ENCODE peak calls at places on chromosomes 7 and 10, in five cellular contexts. D is WTC11, W is H1, Q is GM12878, G is HepG2. U is an unnamed sample.

GRCh38 chr7:96238976-96239766 is 82.7 kb downstream of the SLC25A13 start:
- DNase-seq in D (no peak), W (no peak), Q (no peak), G (no peak), U (no peak)

GRCh38 chr7:157278791-157279678 is 57.8 kb upstream of the DNAJB6 start:
- DNase-seq in D (peak; percentile 49), W (no peak), Q (no peak), G (no peak), U (peak; percentile 51)

GRCh38 chr10:92204238-92204637 is 86.6 kb downstream of the CPEB3 start:
- DNase-seq in D (no peak), W (no peak), Q (no peak), G (no peak), U (no peak)

GRCh38 chr10:86599729-86600128 is 54.6 kb upstream of the OPN4 start:
- DNase-seq in D (peak; percentile 61), W (peak; percentile 55), Q (peak; percentile 47), G (no peak), U (no peak)

GRCh38 chr7:141221007-141221612 is 147.2 kb downstream of the TMEM178B start:
- DNase-seq in D (no peak), W (no peak), Q (no peak), G (no peak), U (no peak)

GRCh38 chr10:87675396-87676376 is 16.0 kb downstream of the PAPSS2 start:
- DNase-seq in D (no peak), W (no peak), Q (no peak), G (no peak), U (no peak)

GRCh38 chr7:100219271-100219737 is 445 bp upstream of the PVRIG start:
- DNase-seq in D (no peak), W (no peak), Q (no peak), G (no peak), U (no peak)

GRCh38 chr7:41984888-41985287 is 252.1 kb downstream of the GLI3 start:
- DNase-seq in D (no peak), W (no peak), Q (no peak), G (no peak), U (no peak)

GRCh38 chr7:90740364-90740763 is 144.2 kb downstream of the CDK14 start:
- DNase-seq in D (no peak), W (no peak), Q (no peak), G (no peak), U (no peak)

GRCh38 chr7:20786779-20787651 is at the start of gene SP8:
- DNase-seq in D (peak; percentile 87), W (peak; percentile 88), Q (no peak), G (peak; percentile 31), U (peak; percentile 89)

GRCh38 chr7:135076882-135077281 is 71.0 kb upstream of the TMEM140 start:
- DNase-seq in D (no peak), W (no peak), Q (no peak), G (no peak), U (no peak)

GRCh38 chr7:26159243-26159642 is 7.2 kb downstream of the NFE2L3 start:
- DNase-seq in D (no peak), W (no peak), Q (no peak), G (peak; percentile 70), U (no peak)

GRCh38 chr7:157497744-157498541 is 161.1 kb downstream of the DNAJB6 start:
- DNase-seq in D (no peak), W (peak; percentile 14), Q (no peak), G (no peak), U (no peak)

GRCh38 chr7:75624134-75624832 is 114.5 kb downstream of the HIP1 start:
- DNase-seq in D (no peak), W (no peak), Q (no peak), G (no peak), U (no peak)

GRCh38 chr10:78905015-78905939 is 163.5 kb upstream of the ZMIZ1 start:
- DNase-seq in D (no peak), W (peak; percentile 37), Q (no peak), G (no peak), U (no peak)

GRCh38 chr7:32890010-32890552 is 1.5 kb downstream of the KBTBD2 start:
- DNase-seq in D (no peak), W (no peak), Q (no peak), G (peak; percentile 52), U (peak; percentile 59)

GRCh38 chr7:120924837-120925236 is 25.7 kb upstream of the ING3 start:
- DNase-seq in D (no peak), W (no peak), Q (no peak), G (no peak), U (no peak)

GRCh38 chr10:129531969-129532660 is 65.1 kb downstream of the MGMT start:
- DNase-seq in D (no peak), W (no peak), Q (no peak), G (no peak), U (no peak)

GRCh38 chr10:13984647-13985155 is 346.0 kb downstream of the FRMD4A start:
- DNase-seq in D (no peak), W (no peak), Q (no peak), G (no peak), U (no peak)

GRCh38 chr10:119415536-119416527 is 126.7 kb downstream of the RGS10 start:
- DNase-seq in D (no peak), W (no peak), Q (no peak), G (no peak), U (no peak)

GRCh38 chr10:89478085-89478738 is 57.2 kb downstream of the SLC16A12 start:
- DNase-seq in D (peak; percentile 21), W (peak; percentile 49), Q (no peak), G (no peak), U (no peak)

GRCh38 chr10:26574783-26575182 is 122.7 kb upstream of the PDSS1 start:
- DNase-seq in D (no peak), W (no peak), Q (peak; percentile 67), G (no peak), U (no peak)

GRCh38 chr10:75803816-75804576 is 372.6 kb downstream of the LRMDA start:
- DNase-seq in D (no peak), W (no peak), Q (no peak), G (no peak), U (no peak)

GRCh38 chr7:117281562-117281961 is 41.3 kb downstream of the WNT2 start:
- DNase-seq in D (no peak), W (no peak), Q (no peak), G (no peak), U (peak; percentile 26)

GRCh38 chr10:77889277-77889903 is 37.2 kb downstream of the DLG5 start:
- DNase-seq in D (peak; percentile 69), W (no peak), Q (no peak), G (peak; percentile 93), U (peak; percentile 52)

GRCh38 chr10:25080880-25081581 is 64.6 kb downstream of the THNSL1 start:
- DNase-seq in D (peak; percentile 81), W (peak; percentile 84), Q (peak; percentile 30), G (peak; percentile 88), U (peak; percentile 77)

DNA sequence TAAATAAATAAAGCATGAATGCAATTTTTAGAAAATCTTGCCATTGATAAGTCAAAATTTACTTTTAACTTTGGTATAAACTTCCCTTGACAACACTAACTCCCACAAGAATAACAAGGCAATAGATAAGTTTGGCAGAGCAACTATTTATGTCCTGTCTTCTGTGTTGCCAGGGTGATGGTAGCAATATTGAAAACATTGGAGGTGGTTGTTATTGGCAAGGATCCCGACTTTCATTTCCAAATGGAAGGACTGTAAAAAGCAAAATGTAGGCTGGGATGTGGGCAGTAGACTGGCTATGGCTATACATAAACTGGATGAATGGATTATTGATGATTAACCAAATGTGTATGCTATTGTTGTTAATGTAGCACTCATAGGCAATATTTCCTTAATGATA is 134.9 kb upstream of the CACNA2D1 start:
- DNase-seq in D (no peak), W (no peak), Q (no peak), G (no peak), U (no peak)
- TF ChIP-seq ATF2 in D (no peak), W (no peak), Q (no peak), G (no peak), U (no peak)

DNA sequence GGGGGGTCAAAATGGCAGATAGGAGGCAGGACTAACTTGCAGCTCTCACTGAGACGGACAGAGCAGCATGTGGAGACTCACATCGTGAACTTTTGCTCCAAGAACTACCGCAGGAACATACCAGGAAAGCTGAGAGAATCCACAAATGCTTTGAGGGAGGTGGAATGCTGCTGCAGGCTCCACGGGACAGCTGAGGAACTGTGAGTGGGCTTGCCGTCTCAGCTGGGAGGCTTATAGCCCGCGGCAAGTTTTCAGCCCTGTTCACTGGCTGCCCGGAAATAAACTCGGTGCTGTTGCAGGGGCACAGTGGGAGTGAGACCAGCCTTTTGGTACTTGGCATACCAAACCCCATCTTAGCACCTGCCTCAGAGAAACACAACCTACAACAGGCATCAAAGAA is 19.1 kb upstream of the WDR11 start:
- DNase-seq in D (no peak), W (no peak), Q (no peak), G (no peak), U (no peak)
- TF ChIP-seq ATF2 in D (no peak), W (no peak), Q (no peak), G (no peak), U (no peak)

DNA sequence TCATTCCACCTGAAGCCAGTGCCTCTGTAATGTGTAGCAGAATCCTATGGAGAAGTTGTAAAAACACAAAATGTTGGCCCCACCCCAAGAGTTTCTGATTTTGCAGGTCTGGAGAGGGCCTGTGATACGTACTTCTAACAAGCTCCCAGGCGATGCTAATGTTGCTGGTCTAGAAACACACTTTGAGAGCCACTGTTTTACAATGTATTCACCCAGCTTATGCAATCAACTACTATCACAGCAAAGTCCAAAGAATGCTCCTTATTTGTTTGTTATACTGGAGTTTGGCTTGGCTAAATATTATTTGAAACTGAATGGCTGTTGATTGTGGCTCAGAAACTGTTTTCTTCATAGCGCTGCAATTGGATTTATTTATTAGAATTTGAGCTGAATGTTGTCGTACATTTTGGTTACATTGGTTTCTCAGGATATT is 44.3 kb downstream of the DNAJB9 start:
- DNase-seq in D (no peak), W (no peak), Q (no peak), G (peak; percentile 32), U (no peak)
- TF ChIP-seq ATF2 in D (no peak), W (no peak), Q (no peak), G (no peak), U (no peak)

GRCh38 chr10:58773942-58774341 is 261.3 kb downstream of the BICC1 start:
- DNase-seq in D (no peak), W (no peak), Q (no peak), G (no peak), U (no peak)

GRCh38 chr10:58778966-58779365 is 266.3 kb downstream of the BICC1 start:
- DNase-seq in D (no peak), W (no peak), Q (no peak), G (no peak), U (no peak)

GRCh38 chr10:58776613-58777318 is 264.1 kb downstream of the BICC1 start:
- DNase-seq in D (no peak), W (no peak), Q (no peak), G (no peak), U (no peak)

GRCh38 chr10:58773351-58773750 is 260.7 kb downstream of the BICC1 start:
- DNase-seq in D (no peak), W (no peak), Q (no peak), G (no peak), U (no peak)

DNA sequence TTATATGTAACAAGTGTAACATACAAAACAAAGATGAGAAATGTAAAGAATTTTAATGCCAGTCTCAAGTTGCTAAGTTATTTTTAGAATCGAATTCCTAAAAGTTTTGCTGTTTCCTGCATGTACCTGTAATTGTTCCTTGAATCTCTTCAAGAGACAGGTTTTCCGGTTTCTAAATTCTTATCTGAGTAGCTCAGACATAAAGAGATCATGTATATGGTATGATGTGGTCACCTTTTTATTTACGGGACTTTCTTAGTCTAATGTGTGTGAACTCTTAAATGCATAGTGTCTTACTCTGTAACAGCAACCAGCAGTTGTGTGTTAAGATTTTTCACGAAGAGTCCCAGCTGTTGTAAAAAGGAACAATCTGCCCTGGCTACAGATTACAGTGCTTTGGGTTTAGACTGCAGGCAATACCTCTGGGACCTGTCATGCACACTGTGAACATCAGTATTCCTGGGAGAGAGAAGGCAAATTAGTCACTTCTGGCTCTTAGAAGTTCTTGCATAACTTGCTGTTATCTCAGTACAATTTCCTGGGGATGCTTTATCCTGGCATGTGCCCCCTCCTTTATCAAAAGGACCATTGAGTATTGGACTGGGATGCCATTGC is 263.4 kb downstream of the BICC1 start:
- DNase-seq in D (no peak), W (no peak), Q (no peak), G (no peak), U (no peak)
- TF ChIP-seq ATF2 in D (no peak), W (no peak), Q (no peak), G (no peak), U (no peak)